ENCODE peak calls at places on chromosome 19, in six cellular contexts. I, A, O, G, D and Y are unnamed samples.

GRCh38 chr19:8224394-8225145 is 15.4 kb downstream of the CERS4 start:
- DNase-seq in G (no peak), A (no peak), I (no peak), D (peak), O (no peak), Y (no peak)

GRCh38 chr19:46890423-46891170 is 29.8 kb downstream of the ARHGAP35 start:
- DNase-seq in I (no peak), D (peak), O (no peak), G (no peak), A (no peak), Y (peak)

GRCh38 chr19:39737351-39737750 is 478 bp downstream of the CLC start:
- DNase-seq in G (no peak), O (no peak), D (no peak), A (no peak), I (no peak), Y (no peak)

GRCh38 chr19:35006342-35006998 is 6.3 kb downstream of the GRAMD1A start:
- DNase-seq in G (no peak), O (no peak), I (no peak), D (peak), A (no peak), Y (no peak)

GRCh38 chr19:45899253-45899652 is 3.2 kb downstream of the MYPOP start:
- DNase-seq in I (no peak), G (no peak), O (no peak), A (no peak), D (no peak), Y (no peak)

GRCh38 chr19:38463365-38463764 is 29.9 kb downstream of the RYR1 start:
- DNase-seq in I (no peak), G (no peak), A (no peak), D (no peak), O (no peak), Y (no peak)

GRCh38 chr19:6100284-6100915 is 9.9 kb downstream of the RFX2 start:
- DNase-seq in O (no peak), D (no peak), A (no peak), I (peak), G (no peak), Y (no peak)

GRCh38 chr19:42250666-42251531 is 4.0 kb downstream of the ERF start:
- DNase-seq in A (no peak), G (no peak), O (no peak), I (no peak), D (peak), Y (no peak)

GRCh38 chr19:28239270-28239669 is 973.7 kb downstream of the UQCRFS1 start:
- DNase-seq in G (no peak), O (no peak), A (no peak), I (no peak), D (peak), Y (no peak)

GRCh38 chr19:40281381-40282208 is 3.5 kb downstream of the AKT2 start:
- DNase-seq in G (no peak), D (no peak), O (no peak), A (no peak), I (no peak), Y (no peak)

GRCh38 chr19:10430505-10431253 is 10.3 kb downstream of the PDE4A start:
- DNase-seq in D (peak), O (no peak), I (peak), A (no peak), G (peak), Y (no peak)

GRCh38 chr19:43476606-43477005 is 11.2 kb upstream of the LYPD3 start:
- DNase-seq in G (no peak), A (no peak), I (no peak), D (peak), O (peak), Y (no peak)

GRCh38 chr19:50449236-50449899 is 16.7 kb downstream of the MYBPC2 start:
- DNase-seq in I (no peak), O (peak), D (no peak), A (no peak), G (no peak), Y (no peak)

GRCh38 chr19:2084993-2085720 is 11.0 kb downstream of the MOB3A start:
- DNase-seq in D (no peak), A (no peak), O (no peak), I (peak), G (no peak), Y (no peak)

GRCh38 chr19:55600336-55601028 is 394 bp downstream of the ZNF524 start:
- DNase-seq in I (no peak), G (peak), D (no peak), O (peak), A (peak), Y (no peak)

GRCh38 chr19:6730153-6730804 is 7.1 kb downstream of the GPR108 start:
- DNase-seq in I (peak), O (no peak), D (no peak), A (no peak), G (no peak), Y (no peak)

GRCh38 chr19:45471116-45471865 is 3.5 kb downstream of the FOSB start:
- DNase-seq in G (no peak), O (no peak), A (no peak), I (no peak), D (no peak), Y (no peak)

GRCh38 chr19:14183741-14184395 is 22.1 kb downstream of the ADGRL1 start:
- DNase-seq in D (no peak), O (no peak), A (peak), I (no peak), G (no peak), Y (no peak)

GRCh38 chr19:7751157-7751783 is 3.9 kb upstream of the CD209 start:
- DNase-seq in A (no peak), I (peak), G (no peak), D (no peak), O (no peak), Y (no peak)

GRCh38 chr19:14472202-14472961 is 2.8 kb downstream of the PTGER1 start:
- DNase-seq in O (no peak), I (peak), A (peak), G (peak), D (peak), Y (peak)

GRCh38 chr19:50932018-50932689 is 20.7 kb downstream of the KLK5 start:
- DNase-seq in A (no peak), G (no peak), D (no peak), O (no peak), I (no peak), Y (no peak)

GRCh38 chr19:55590621-55591020 is 8.7 kb downstream of the FIZ1 start:
- DNase-seq in O (no peak), A (no peak), G (no peak), D (no peak), I (no peak), Y (no peak)